ENCODE peak calls at places on chromosomes 6 and 20, in eight cellular contexts. S, W, Q, L, M, D, Z and B are unnamed samples.

GRCh38 chr6:45445749-45446454 is 68.2 kb upstream of the SUPT3H start:
- DNase-seq in S (no peak), Q (peak), Z (peak), D (no peak), L (peak), W (no peak), M (no peak), B (no peak)

GRCh38 chr20:15865553-15865952 is 707.7 kb downstream of the KIF16B start:
- DNase-seq in W (no peak), Q (no peak), D (no peak), Z (no peak), M (no peak), L (no peak), S (no peak), B (no peak)

GRCh38 chr20:61588356-61589054 is 336.4 kb downstream of the CDH4 start:
- DNase-seq in L (peak), W (no peak), M (no peak), D (no peak), Q (peak), S (no peak), Z (no peak), B (no peak)

GRCh38 chr6:151413372-151414145 is 22.2 kb upstream of the ZBTB2 start:
- DNase-seq in S (no peak), M (no peak), Q (no peak), W (no peak), L (no peak), D (no peak), Z (no peak), B (no peak)

GRCh38 chr20:48879609-48880008 is 41.9 kb upstream of the ARFGEF2 start:
- DNase-seq in D (no peak), Q (peak), L (no peak), Z (no peak), M (no peak), W (no peak), S (no peak), B (no peak)

GRCh38 chr6:151482290-151482689 is 11.5 kb upstream of the CCDC170 start:
- DNase-seq in M (no peak), Q (peak), L (no peak), S (no peak), D (peak), Z (no peak), W (no peak), B (no peak)

GRCh38 chr6:12973302-12973865 is 256.8 kb downstream of the PHACTR1 start:
- DNase-seq in Q (peak), W (no peak), Z (no peak), M (no peak), S (no peak), D (no peak), L (no peak), B (no peak)

GRCh38 chr20:63942250-63943006 is 13.8 kb downstream of the UCKL1 start:
- DNase-seq in S (no peak), M (no peak), L (no peak), W (peak), Z (peak), Q (peak), D (peak), B (peak)

GRCh38 chr20:43824699-43825402 is 89.8 kb upstream of the TOX2 start:
- DNase-seq in W (peak), Z (no peak), L (no peak), D (no peak), Q (peak), M (peak), S (no peak), B (peak)

GRCh38 chr20:32218156-32218900 is 10.6 kb downstream of the POFUT1 start:
- DNase-seq in D (no peak), W (no peak), L (no peak), S (no peak), Z (no peak), M (no peak), Q (no peak), B (no peak)

GRCh38 chr20:33526769-33527168 is 36.9 kb downstream of the CBFA2T2 start:
- DNase-seq in M (no peak), D (no peak), Q (no peak), S (no peak), Z (no peak), L (no peak), W (no peak), B (no peak)

GRCh38 chr6:55836945-55837344 is 38.4 kb downstream of the BMP5 start:
- DNase-seq in Q (no peak), Z (peak), L (no peak), S (no peak), D (no peak), M (no peak), W (no peak), B (no peak)

GRCh38 chr6:16637635-16638034 is 123.6 kb downstream of the ATXN1 start:
- DNase-seq in M (no peak), S (no peak), Q (no peak), L (no peak), W (no peak), Z (no peak), D (no peak), B (no peak)

GRCh38 chr20:23399568-23400241 is 21.6 kb downstream of the NAPB start:
- DNase-seq in Q (peak), Z (no peak), L (no peak), W (no peak), D (peak), S (no peak), M (no peak), B (no peak)

GRCh38 chr20:23655551-23656211 is 17.9 kb upstream of the CST3 start:
- DNase-seq in L (no peak), D (no peak), W (no peak), S (no peak), Q (peak), Z (peak), M (no peak), B (no peak)

GRCh38 chr20:63895886-63896135 is 885 bp downstream of the DNAJC5 start:
- DNase-seq in D (no peak), S (no peak), W (no peak), M (peak), L (no peak), Q (peak), Z (no peak), B (no peak)

GRCh38 chr6:72386324-72386723 is 235.5 kb upstream of the KCNQ5 start:
- DNase-seq in L (no peak), D (no peak), M (no peak), W (no peak), S (no peak), Q (peak), Z (no peak), B (no peak)

GRCh38 chr6:156427345-156427744 is 349.8 kb upstream of the ARID1B start:
- DNase-seq in Z (no peak), Q (peak), M (peak), W (no peak), S (no peak), D (no peak), L (peak), B (no peak)

GRCh38 chr20:33832113-33832853 is 21.1 kb downstream of the CHMP4B start:
- DNase-seq in W (peak), Z (peak), D (no peak), S (no peak), Q (peak), M (no peak), L (no peak), B (no peak)

GRCh38 chr6:14059791-14060436 is 57.7 kb upstream of the CD83 start:
- DNase-seq in D (no peak), Z (peak), M (peak), Q (no peak), S (no peak), L (no peak), W (no peak), B (no peak)

GRCh38 chr6:158660331-158660730 is 10.5 kb downstream of the SYTL3 start:
- DNase-seq in L (no peak), M (peak), D (peak), S (no peak), Q (peak), W (peak), Z (no peak), B (no peak)

GRCh38 chr6:75376347-75377024 is 91.9 kb upstream of the TMEM30A start:
- DNase-seq in Q (peak), M (no peak), Z (no peak), W (no peak), L (no peak), S (no peak), D (no peak), B (no peak)

GRCh38 chr20:4472906-4473305 is 248.8 kb upstream of the PRND start:
- DNase-seq in W (no peak), S (no peak), Q (no peak), L (no peak), Z (no peak), M (no peak), D (no peak), B (no peak)

GRCh38 chr20:59772373-59772705 is 161.1 kb downstream of the SYCP2 start:
- DNase-seq in Q (no peak), Z (no peak), W (no peak), D (no peak), M (no peak), S (no peak), L (no peak), B (no peak)

GRCh38 chr20:36010745-36011326 is 42.4 kb downstream of the CNBD2 start:
- DNase-seq in L (no peak), M (no peak), W (no peak), Z (no peak), D (no peak), Q (no peak), S (no peak), B (no peak)

GRCh38 chr20:63740501-63741353 is 1.2 kb downstream of the SLC2A4RG start:
- DNase-seq in Q (peak), S (peak), W (peak), M (peak), Z (peak), D (peak), L (peak), B (no peak)

GRCh38 chr20:2280083-2280482 is 15.7 kb upstream of the TGM3 start:
- DNase-seq in S (no peak), Q (no peak), D (no peak), M (no peak), L (no peak), Z (no peak), W (no peak), B (no peak)

GRCh38 chr6:169864148-169865030 is 113.0 kb downstream of the ERMARD start:
- DNase-seq in M (peak), Q (no peak), L (no peak), S (no peak), W (no peak), Z (peak), D (no peak), B (no peak)

GRCh38 chr20:10516529-10516928 is 81.4 kb downstream of the SLX4IP start:
- DNase-seq in W (no peak), S (no peak), Q (no peak), Z (no peak), D (no peak), M (no peak), L (no peak), B (no peak)

GRCh38 chr20:50439539-50440453 is 70.4 kb upstream of the PTPN1 start:
- DNase-seq in D (no peak), W (no peak), S (no peak), Q (no peak), M (no peak), L (no peak), Z (no peak), B (no peak)

GRCh38 chr20:63819224-63819917 is 11.7 kb downstream of the ZBTB46 start:
- DNase-seq in D (no peak), S (no peak), Z (peak), M (no peak), W (no peak), L (no peak), Q (peak), B (no peak)

GRCh38 chr6:97697450-97697849 is 414.4 kb upstream of the MMS22L start:
- DNase-seq in M (no peak), S (no peak), Q (peak), Z (no peak), L (no peak), D (no peak), W (no peak), B (no peak)

GRCh38 chr6:163554663-163555062 is 140.1 kb downstream of the QKI start:
- DNase-seq in S (peak), L (peak), M (peak), Z (peak), W (peak), Q (peak), D (peak), B (no peak)

GRCh38 chr6:83853178-83853967 is at the start of gene RIPPLY2:
- DNase-seq in D (peak), S (no peak), M (peak), W (peak), L (no peak), Z (peak), Q (peak), B (no peak)